ENCODE peak calls at places on chromosomes 3 and 15, in nine cellular contexts. H, O, M, Y, G, F, W, S and D are unnamed samples.
A peak's percentile ranks its signal among the peaks of the same experiment; 100 is the strongest.

GRCh38 chr15:82263350-82263749 is 732 bp downstream of the SAXO2 start:
- DNase-seq in F (no peak), H (no peak), W (no peak), Y (no peak), G (no peak), M (no peak), S (peak; percentile 16), O (no peak), D (no peak)

GRCh38 chr15:65771870-65772269 is 20.2 kb downstream of the DENND4A start:
- DNase-seq in H (no peak), W (no peak), G (no peak), F (no peak), S (no peak), O (no peak), Y (no peak), M (no peak), D (no peak)

GRCh38 chr15:76059320-76060097 is at the start of gene TMEM266:
- DNase-seq in F (peak; percentile 46), M (peak; percentile 59), S (no peak), W (no peak), Y (peak; percentile 23), G (peak; percentile 13), O (no peak), H (peak; percentile 53), D (peak; percentile 5)

GRCh38 chr3:139414608-139415224 is 25.3 kb upstream of the COPB2 start:
- DNase-seq in S (no peak), F (no peak), G (no peak), Y (no peak), O (no peak), H (no peak), M (no peak), W (no peak), D (no peak)

GRCh38 chr15:34514251-34514760 is 69.1 kb downstream of the GOLGA8B start:
- DNase-seq in F (peak; percentile 33), O (no peak), Y (peak; percentile 24), G (peak; percentile 22), H (no peak), S (no peak), M (peak; percentile 22), W (no peak), D (no peak)

GRCh38 chr15:101295607-101296225 is 668 bp upstream of the SNRPA1 start:
- DNase-seq in O (no peak), G (peak; percentile 44), F (no peak), M (no peak), Y (peak; percentile 44), W (no peak), S (peak; percentile 65), H (no peak), D (no peak)

GRCh38 chr3:124846189-124846588 is 41.0 kb downstream of the ITGB5 start:
- DNase-seq in M (no peak), F (no peak), Y (peak; percentile 7), S (no peak), H (no peak), G (peak; percentile 73), O (no peak), W (no peak), D (no peak)

GRCh38 chr3:188284455-188285212 is 130.7 kb downstream of the LPP start:
- DNase-seq in G (no peak), F (no peak), H (no peak), W (peak; percentile 50), O (no peak), S (no peak), M (no peak), Y (no peak), D (no peak)

GRCh38 chr3:34077796-34078195 is 279.4 kb downstream of the PDCD6IP start:
- DNase-seq in S (no peak), F (no peak), Y (no peak), W (no peak), G (no peak), O (no peak), H (no peak), M (no peak), D (no peak)